ENCODE peak calls at places on chromosomes 3 and 15, in nine cellular contexts. One of them, this sample, is unnamed.

GRCh38 chr15:61556037-61556648 is 327.0 kb upstream of the RORA start:
- DNase-seq in CD4-positive, alpha-beta T cell: no peak
- DNase-seq in fibroblast of lung: peak; percentile 9
- DNase-seq in aorta: no peak
- DNase-seq in epithelial cell of prostate: no peak
- DNase-seq in tibial nerve: no peak
- DNase-seq in SJSA1: peak; percentile 49
- DNase-seq in heart left ventricle: no peak
- DNase-seq in heart right ventricle: no peak
- DNase-seq in this sample: no peak

GRCh38 chr3:8767667-8768363 is 1.6 kb downstream of the OXTR start:
- DNase-seq in CD4-positive, alpha-beta T cell: no peak
- DNase-seq in fibroblast of lung: peak; percentile 11
- DNase-seq in aorta: no peak
- DNase-seq in epithelial cell of prostate: peak; percentile 26
- DNase-seq in tibial nerve: no peak
- DNase-seq in SJSA1: no peak
- DNase-seq in heart left ventricle: no peak
- DNase-seq in heart right ventricle: no peak
- DNase-seq in this sample: no peak

GRCh38 chr15:63288778-63289378 is 11.5 kb downstream of the APH1B start:
- DNase-seq in CD4-positive, alpha-beta T cell: no peak
- DNase-seq in fibroblast of lung: peak; percentile 78
- DNase-seq in aorta: no peak
- DNase-seq in epithelial cell of prostate: no peak
- DNase-seq in tibial nerve: peak; percentile 24
- DNase-seq in SJSA1: no peak
- DNase-seq in heart left ventricle: no peak
- DNase-seq in heart right ventricle: no peak
- DNase-seq in this sample: no peak

GRCh38 chr3:141059816-141060215 is 8.7 kb downstream of the SPSB4 start:
- DNase-seq in CD4-positive, alpha-beta T cell: no peak
- DNase-seq in fibroblast of lung: no peak
- DNase-seq in aorta: no peak
- DNase-seq in epithelial cell of prostate: no peak
- DNase-seq in tibial nerve: no peak
- DNase-seq in SJSA1: no peak
- DNase-seq in heart left ventricle: no peak
- DNase-seq in heart right ventricle: no peak
- DNase-seq in this sample: no peak

GRCh38 chr3:127588675-127589577 is 1.6 kb downstream of the TPRA1 start:
- DNase-seq in CD4-positive, alpha-beta T cell: no peak
- DNase-seq in fibroblast of lung: peak; percentile 50
- DNase-seq in aorta: no peak
- DNase-seq in epithelial cell of prostate: peak; percentile 24
- DNase-seq in tibial nerve: no peak
- DNase-seq in SJSA1: peak; percentile 91
- DNase-seq in heart left ventricle: no peak
- DNase-seq in heart right ventricle: no peak
- DNase-seq in this sample: no peak

GRCh38 chr3:109926376-109926775 is 589.0 kb upstream of the DPPA4 start:
- DNase-seq in CD4-positive, alpha-beta T cell: no peak
- DNase-seq in fibroblast of lung: no peak
- DNase-seq in aorta: no peak
- DNase-seq in epithelial cell of prostate: no peak
- DNase-seq in tibial nerve: no peak
- DNase-seq in SJSA1: no peak
- DNase-seq in heart left ventricle: no peak
- DNase-seq in heart right ventricle: no peak
- DNase-seq in this sample: no peak

GRCh38 chr3:126540342-126540849 is 16.4 kb downstream of the CHST13 start:
- DNase-seq in CD4-positive, alpha-beta T cell: no peak
- DNase-seq in fibroblast of lung: peak; percentile 89
- DNase-seq in aorta: peak; percentile 85
- DNase-seq in epithelial cell of prostate: peak; percentile 59
- DNase-seq in tibial nerve: no peak
- DNase-seq in SJSA1: peak; percentile 92
- DNase-seq in heart left ventricle: no peak
- DNase-seq in heart right ventricle: no peak
- DNase-seq in this sample: no peak

GRCh38 chr3:123457841-123458240 is 9.0 kb upstream of the ADCY5 start:
- DNase-seq in CD4-positive, alpha-beta T cell: no peak
- DNase-seq in fibroblast of lung: no peak
- DNase-seq in aorta: no peak
- DNase-seq in epithelial cell of prostate: no peak
- DNase-seq in tibial nerve: no peak
- DNase-seq in SJSA1: no peak
- DNase-seq in heart left ventricle: no peak
- DNase-seq in heart right ventricle: no peak
- DNase-seq in this sample: no peak

GRCh38 chr15:28891588-28891987 is 5.8 kb downstream of the APBA2 start:
- DNase-seq in CD4-positive, alpha-beta T cell: no peak
- DNase-seq in fibroblast of lung: no peak
- DNase-seq in aorta: no peak
- DNase-seq in epithelial cell of prostate: no peak
- DNase-seq in tibial nerve: no peak
- DNase-seq in SJSA1: no peak
- DNase-seq in heart left ventricle: no peak
- DNase-seq in heart right ventricle: no peak
- DNase-seq in this sample: no peak

GRCh38 chr3:17967111-17967510 is 224.7 kb upstream of the TBC1D5 start:
- DNase-seq in CD4-positive, alpha-beta T cell: no peak
- DNase-seq in fibroblast of lung: no peak
- DNase-seq in aorta: no peak
- DNase-seq in epithelial cell of prostate: no peak
- DNase-seq in tibial nerve: no peak
- DNase-seq in SJSA1: no peak
- DNase-seq in heart left ventricle: no peak
- DNase-seq in heart right ventricle: no peak
- DNase-seq in this sample: peak; percentile 72

GRCh38 chr3:3665961-3666640 is 133.1 kb upstream of the LRRN1 start:
- DNase-seq in CD4-positive, alpha-beta T cell: no peak
- DNase-seq in fibroblast of lung: no peak
- DNase-seq in aorta: no peak
- DNase-seq in epithelial cell of prostate: peak; percentile 2
- DNase-seq in tibial nerve: no peak
- DNase-seq in SJSA1: no peak
- DNase-seq in heart left ventricle: peak; percentile 14
- DNase-seq in heart right ventricle: peak; percentile 60
- DNase-seq in this sample: no peak

GRCh38 chr3:126490619-126491018 is 14.9 kb upstream of the ZXDC start:
- DNase-seq in CD4-positive, alpha-beta T cell: no peak
- DNase-seq in fibroblast of lung: no peak
- DNase-seq in aorta: no peak
- DNase-seq in epithelial cell of prostate: no peak
- DNase-seq in tibial nerve: no peak
- DNase-seq in SJSA1: no peak
- DNase-seq in heart left ventricle: no peak
- DNase-seq in heart right ventricle: no peak
- DNase-seq in this sample: no peak

GRCh38 chr3:107525954-107526305 is 3.2 kb downstream of the BBX start:
- DNase-seq in CD4-positive, alpha-beta T cell: no peak
- DNase-seq in fibroblast of lung: no peak
- DNase-seq in aorta: no peak
- DNase-seq in epithelial cell of prostate: no peak
- DNase-seq in tibial nerve: no peak
- DNase-seq in SJSA1: no peak
- DNase-seq in heart left ventricle: no peak
- DNase-seq in heart right ventricle: no peak
- DNase-seq in this sample: no peak

GRCh38 chr3:32109256-32109655 is 2.8 kb downstream of the GPD1L start:
- DNase-seq in CD4-positive, alpha-beta T cell: no peak
- DNase-seq in fibroblast of lung: peak; percentile 97
- DNase-seq in aorta: peak; percentile 92
- DNase-seq in epithelial cell of prostate: no peak
- DNase-seq in tibial nerve: peak; percentile 85
- DNase-seq in SJSA1: no peak
- DNase-seq in heart left ventricle: peak; percentile 84
- DNase-seq in heart right ventricle: peak; percentile 91
- DNase-seq in this sample: peak; percentile 14

GRCh38 chr3:186534113-186534669 is 10.0 kb downstream of the CRYGS start:
- DNase-seq in CD4-positive, alpha-beta T cell: no peak
- DNase-seq in fibroblast of lung: no peak
- DNase-seq in aorta: no peak
- DNase-seq in epithelial cell of prostate: no peak
- DNase-seq in tibial nerve: no peak
- DNase-seq in SJSA1: no peak
- DNase-seq in heart left ventricle: no peak
- DNase-seq in heart right ventricle: no peak
- DNase-seq in this sample: no peak
- H3K27ac ChIP-seq in CD4-positive, alpha-beta T cell: no peak overlapping the region
- H3K27ac ChIP-seq in fibroblast of lung: no peak overlapping the region
- H3K27ac ChIP-seq in aorta: no peak overlapping the region
- H3K27ac ChIP-seq in epithelial cell of prostate: no peak overlapping the region
- H3K27ac ChIP-seq in tibial nerve: no peak overlapping the region
- H3K27ac ChIP-seq in SJSA1: no peak overlapping the region
- H3K27ac ChIP-seq in heart left ventricle: no peak overlapping the region
- H3K27ac ChIP-seq in heart right ventricle: no peak overlapping the region
- H3K27ac ChIP-seq in this sample: no peak overlapping the region

DNA sequence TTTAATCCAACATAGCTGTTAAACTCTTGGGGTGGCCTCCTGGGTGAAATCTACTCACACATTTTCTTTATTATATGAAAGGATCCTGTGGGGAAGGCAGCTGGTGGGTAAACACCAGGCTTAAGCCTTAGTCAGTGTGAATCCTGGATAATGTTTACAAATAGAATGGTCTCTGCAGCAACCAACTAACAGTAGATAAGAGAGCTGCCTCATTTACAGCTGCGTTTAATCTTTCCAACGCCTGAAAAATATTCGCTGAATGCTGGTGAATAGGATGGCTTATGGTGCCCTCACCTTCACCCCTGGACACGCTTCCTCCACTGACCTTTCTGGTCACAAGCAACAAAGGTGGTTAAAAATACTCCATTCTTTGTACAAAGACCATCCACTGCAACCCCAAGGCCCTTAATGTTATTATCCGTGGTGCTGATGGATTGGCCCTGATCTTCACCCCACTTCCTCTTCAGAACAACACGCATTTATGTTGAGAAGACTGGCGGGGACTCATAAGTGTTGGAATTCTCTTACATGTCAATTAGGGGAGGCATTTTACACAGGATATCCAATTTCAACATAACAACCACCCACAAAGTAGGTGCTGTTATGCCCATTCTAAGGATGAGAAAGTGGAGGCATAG is 120.0 kb upstream of the FRMD4B start:
- DNase-seq in CD4-positive, alpha-beta T cell: no peak
- DNase-seq in fibroblast of lung: peak; percentile 58
- DNase-seq in aorta: no peak
- DNase-seq in epithelial cell of prostate: no peak
- DNase-seq in tibial nerve: no peak
- DNase-seq in SJSA1: no peak
- DNase-seq in heart left ventricle: no peak
- DNase-seq in heart right ventricle: no peak
- DNase-seq in this sample: no peak
- H3K27ac ChIP-seq in CD4-positive, alpha-beta T cell: no peak overlapping the region
- H3K27ac ChIP-seq in fibroblast of lung: no peak overlapping the region
- H3K27ac ChIP-seq in aorta: no peak overlapping the region
- H3K27ac ChIP-seq in epithelial cell of prostate: no peak overlapping the region
- H3K27ac ChIP-seq in tibial nerve: no peak overlapping the region
- H3K27ac ChIP-seq in SJSA1: peak overlapping the region; percentile 39
- H3K27ac ChIP-seq in heart left ventricle: peak overlapping the region; percentile 47
- H3K27ac ChIP-seq in heart right ventricle: peak overlapping the region; percentile 56
- H3K27ac ChIP-seq in this sample: no peak overlapping the region

GRCh38 chr3:174644287-174644686 is 214.8 kb upstream of the NAALADL2 start:
- DNase-seq in CD4-positive, alpha-beta T cell: no peak
- DNase-seq in fibroblast of lung: no peak
- DNase-seq in aorta: no peak
- DNase-seq in epithelial cell of prostate: no peak
- DNase-seq in tibial nerve: no peak
- DNase-seq in SJSA1: no peak
- DNase-seq in heart left ventricle: no peak
- DNase-seq in heart right ventricle: no peak
- DNase-seq in this sample: no peak

GRCh38 chr3:174639970-174640369 is 219.2 kb upstream of the NAALADL2 start:
- DNase-seq in CD4-positive, alpha-beta T cell: no peak
- DNase-seq in fibroblast of lung: no peak
- DNase-seq in aorta: no peak
- DNase-seq in epithelial cell of prostate: no peak
- DNase-seq in tibial nerve: no peak
- DNase-seq in SJSA1: no peak
- DNase-seq in heart left ventricle: no peak
- DNase-seq in heart right ventricle: no peak
- DNase-seq in this sample: no peak

DNA sequence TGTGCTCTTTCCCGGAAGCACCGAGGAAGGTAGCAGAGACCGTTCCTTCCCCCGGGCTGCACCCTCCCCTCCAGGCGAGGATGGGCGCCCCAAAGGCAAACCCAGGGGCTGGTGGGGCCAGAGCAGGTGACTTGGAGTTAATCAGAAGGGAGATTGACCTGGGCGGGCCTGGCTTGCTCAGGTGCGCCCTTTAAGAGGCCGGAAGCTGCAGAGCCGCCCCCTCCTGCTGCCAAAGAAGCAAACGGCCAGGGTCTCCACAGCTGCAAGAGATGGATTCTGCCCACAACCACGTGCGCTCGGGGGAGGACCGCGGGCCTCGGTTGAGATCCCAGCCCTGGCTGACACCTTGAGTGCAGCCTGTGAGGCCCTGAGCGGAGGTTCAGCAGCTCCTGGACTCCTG is 218.2 kb upstream of the NAALADL2 start:
- DNase-seq in CD4-positive, alpha-beta T cell: no peak
- DNase-seq in fibroblast of lung: no peak
- DNase-seq in aorta: no peak
- DNase-seq in epithelial cell of prostate: no peak
- DNase-seq in tibial nerve: no peak
- DNase-seq in SJSA1: no peak
- DNase-seq in heart left ventricle: no peak
- DNase-seq in heart right ventricle: no peak
- DNase-seq in this sample: no peak
- H3K27ac ChIP-seq in CD4-positive, alpha-beta T cell: no peak overlapping the region
- H3K27ac ChIP-seq in fibroblast of lung: no peak overlapping the region
- H3K27ac ChIP-seq in aorta: no peak overlapping the region
- H3K27ac ChIP-seq in epithelial cell of prostate: no peak overlapping the region
- H3K27ac ChIP-seq in tibial nerve: no peak overlapping the region
- H3K27ac ChIP-seq in SJSA1: no peak overlapping the region
- H3K27ac ChIP-seq in heart left ventricle: no peak overlapping the region
- H3K27ac ChIP-seq in heart right ventricle: no peak overlapping the region
- H3K27ac ChIP-seq in this sample: no peak overlapping the region

DNA sequence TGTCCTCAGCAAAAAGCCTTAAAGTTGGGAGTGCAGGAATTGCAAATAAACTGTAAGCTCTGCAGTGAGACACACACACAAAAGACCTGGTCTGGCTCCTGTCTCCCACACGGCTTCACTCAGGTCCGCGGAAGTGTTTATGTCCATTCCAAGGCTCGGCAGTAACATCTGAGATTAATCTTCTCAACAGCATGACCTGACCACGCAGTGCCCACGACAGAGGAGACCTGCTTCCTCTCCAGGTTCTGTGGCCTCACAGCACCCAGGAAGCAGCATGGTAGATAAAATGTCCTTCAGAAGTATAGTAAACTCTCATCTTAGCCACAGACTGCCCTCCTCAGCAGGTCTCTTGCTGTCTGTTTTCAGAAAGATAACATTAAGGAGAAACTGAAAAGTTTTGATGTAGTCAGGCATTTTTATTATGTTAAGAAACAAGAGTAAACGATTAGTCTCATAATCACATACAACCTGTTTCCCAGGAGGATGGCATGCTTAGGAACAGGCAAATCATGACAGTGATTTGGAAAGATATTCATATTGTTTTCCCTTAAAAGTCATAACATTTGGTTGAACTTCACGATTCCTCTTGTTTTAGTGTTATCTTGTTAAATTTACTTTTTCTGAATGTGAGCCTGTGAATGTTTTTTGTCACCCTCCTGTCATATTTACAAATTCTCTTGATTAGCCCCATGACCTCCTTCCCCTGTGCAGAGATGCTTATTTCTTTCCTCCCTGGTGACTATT is 34.6 kb downstream of the CD200R1L start:
- DNase-seq in CD4-positive, alpha-beta T cell: no peak
- DNase-seq in fibroblast of lung: no peak
- DNase-seq in aorta: no peak
- DNase-seq in epithelial cell of prostate: no peak
- DNase-seq in tibial nerve: no peak
- DNase-seq in SJSA1: no peak
- DNase-seq in heart left ventricle: no peak
- DNase-seq in heart right ventricle: peak; percentile 12
- DNase-seq in this sample: no peak
- H3K27ac ChIP-seq in CD4-positive, alpha-beta T cell: no peak overlapping the region
- H3K27ac ChIP-seq in fibroblast of lung: peak overlapping the region; percentile 69
- H3K27ac ChIP-seq in aorta: no peak overlapping the region
- H3K27ac ChIP-seq in epithelial cell of prostate: no peak overlapping the region
- H3K27ac ChIP-seq in tibial nerve: peak overlapping the region; percentile 76
- H3K27ac ChIP-seq in SJSA1: no peak overlapping the region
- H3K27ac ChIP-seq in heart left ventricle: peak overlapping the region; percentile 72
- H3K27ac ChIP-seq in heart right ventricle: peak overlapping the region; percentile 49
- H3K27ac ChIP-seq in this sample: no peak overlapping the region